ENCODE peak calls at places on chromosome X, in eight cellular contexts. M is foreskin fibroblast, E is tibial nerve, A is HCT116, H is fibroblast of the aortic adventitia, N is neural crest cell, B is endothelial cell, F is ovary. L is an unnamed sample.

GRCh38 chrX:10072786-10073568 is 83.8 kb upstream of the CLCN4 start:
- DNase-seq in M (no peak), E (no peak), N (no peak), H (no peak), B (no peak), A (no peak), F (no peak), L (no peak)

GRCh38 chrX:110409925-110410324 is 51.3 kb downstream of the RTL9 start:
- DNase-seq in E (no peak), M (peak; percentile 70), H (peak; percentile 42), F (no peak), B (no peak), N (no peak), A (no peak), L (peak; percentile 54)

GRCh38 chrX:19030805-19031204 is 46.9 kb upstream of the PHKA2 start:
- DNase-seq in F (no peak), B (no peak), E (no peak), A (no peak), M (no peak), H (no peak), N (no peak), L (no peak)

GRCh38 chrX:24259544-24260240 is 54.2 kb downstream of the SUPT20HL2 start:
- DNase-seq in A (peak; percentile 50), H (peak; percentile 88), N (peak; percentile 31), E (no peak), M (peak; percentile 57), F (no peak), B (peak; percentile 15), L (peak; percentile 81)

GRCh38 chrX:134460005-134460860 is at the start of gene HPRT1:
- DNase-seq in H (peak; percentile 64), A (peak; percentile 38), B (peak; percentile 64), F (peak; percentile 81), M (peak; percentile 68), E (peak; percentile 54), N (peak; percentile 60), L (peak; percentile 67)

GRCh38 chrX:17559728-17560379 is 177.4 kb upstream of the SCML1 start:
- DNase-seq in E (no peak), B (no peak), M (peak; percentile 83), F (no peak), H (peak; percentile 91), A (peak; percentile 42), N (no peak), L (peak; percentile 82)

GRCh38 chrX:50988649-50989048 is 78.1 kb downstream of the BMP15 start:
- DNase-seq in B (peak; percentile 25), A (no peak), H (peak; percentile 41), F (no peak), M (peak; percentile 4), N (peak; percentile 26), E (no peak), L (peak; percentile 62)

GRCh38 chrX:114581528-114582263 is 2.2 kb upstream of the HTR2C start:
- DNase-seq in M (no peak), A (no peak), E (no peak), F (no peak), H (no peak), N (no peak), B (peak; percentile 12), L (no peak)

GRCh38 chrX:68599256-68600152 is 48.0 kb upstream of the STARD8 start:
- DNase-seq in H (peak; percentile 21), B (no peak), N (no peak), E (no peak), A (no peak), F (no peak), M (no peak), L (peak; percentile 18)

GRCh38 chrX:129000018-129000417 is 523.3 kb downstream of the SMARCA1 start:
- DNase-seq in B (no peak), E (no peak), A (no peak), M (no peak), F (no peak), N (no peak), H (no peak), L (no peak)

GRCh38 chrX:149950681-149951080 is 12.4 kb upstream of the EOLA2 start:
- DNase-seq in A (peak; percentile 45), N (peak; percentile 8), E (no peak), B (no peak), M (peak; percentile 56), F (no peak), H (peak; percentile 73), L (peak; percentile 65)

GRCh38 chrX:43973249-43973672 is at the start of gene NDP:
- DNase-seq in E (no peak), M (no peak), N (no peak), H (no peak), F (no peak), B (no peak), A (no peak), L (no peak)

GRCh38 chrX:67781132-67781531 is 237.3 kb downstream of the AR start:
- DNase-seq in B (no peak), E (no peak), M (peak; percentile 37), A (no peak), H (no peak), N (no peak), F (peak; percentile 14), L (no peak)

GRCh38 chrX:47595701-47596655 is 13.7 kb downstream of the TIMP1 start:
- DNase-seq in M (peak; percentile 63), N (no peak), E (no peak), B (no peak), H (peak; percentile 93), F (no peak), A (no peak), L (peak; percentile 70)

GRCh38 chrX:105609530-105609929 is 212.8 kb upstream of the NRK start:
- DNase-seq in H (no peak), F (no peak), N (no peak), A (no peak), B (no peak), M (no peak), E (no peak), L (no peak)

GRCh38 chrX:7164174-7164573 is 16.2 kb upstream of the PUDP start:
- DNase-seq in B (no peak), N (no peak), H (no peak), E (no peak), M (no peak), F (no peak), A (no peak), L (no peak)
- TF ChIP-seq CTCF in B (no peak), N (no peak), H (no peak), E (no peak), M (no peak), F (no peak), A (no peak), L (no peak)

DNA sequence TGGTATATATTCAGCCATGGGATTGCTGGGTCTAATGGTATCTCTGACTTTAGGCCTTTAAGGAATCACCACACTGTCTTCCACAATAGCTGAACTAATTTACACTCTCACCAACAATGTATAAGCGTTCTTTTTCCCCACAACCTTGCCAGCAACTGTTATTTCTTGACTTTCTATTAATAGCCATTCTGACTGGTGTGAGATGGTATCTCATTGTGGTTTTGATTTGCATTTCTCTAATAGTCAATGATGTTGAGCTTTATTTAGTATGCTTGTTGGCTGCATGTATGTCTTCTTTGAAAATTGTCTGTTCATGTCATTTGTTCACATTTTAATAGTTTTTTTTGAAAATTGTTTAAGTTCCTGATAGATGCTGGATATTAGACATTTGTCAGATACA is 235.2 kb downstream of the HEPH start:
- DNase-seq in A (no peak), F (no peak), E (no peak), B (no peak), N (no peak), H (no peak), M (no peak), L (no peak)
- TF ChIP-seq CTCF in A (no peak), F (no peak), E (no peak), B (no peak), N (no peak), H (no peak), M (no peak), L (no peak)

GRCh38 chrX:34918856-34919255 is 23.7 kb upstream of the FAM47B start:
- DNase-seq in F (no peak), A (no peak), N (peak; percentile 2), H (peak; percentile 81), E (no peak), M (peak; percentile 30), B (peak; percentile 23), L (peak; percentile 58)
- TF ChIP-seq CTCF in F (no peak), A (no peak), N (peak; percentile 57), H (peak; percentile 53), E (no peak), M (peak; percentile 16), B (peak; percentile 30), L (peak; percentile 28)

GRCh38 chrX:117989512-117989911 is 127.1 kb downstream of the KLHL13 start:
- DNase-seq in A (no peak), B (no peak), M (no peak), H (no peak), E (no peak), N (no peak), F (no peak), L (no peak)

GRCh38 chrX:117990438-117990837 is 126.2 kb downstream of the KLHL13 start:
- DNase-seq in M (no peak), N (no peak), B (no peak), H (no peak), F (no peak), A (no peak), E (no peak), L (peak; percentile 27)

GRCh38 chrX:117982702-117983392 is 133.8 kb downstream of the KLHL13 start:
- DNase-seq in F (no peak), N (no peak), B (no peak), H (no peak), E (no peak), A (no peak), M (no peak), L (no peak)

GRCh38 chrX:117987376-117987775 is 129.2 kb downstream of the KLHL13 start:
- DNase-seq in F (no peak), N (no peak), E (no peak), B (no peak), A (no peak), M (no peak), H (no peak), L (no peak)

GRCh38 chrX:117985241-117985640 is 131.4 kb downstream of the KLHL13 start:
- DNase-seq in E (no peak), F (no peak), B (peak; percentile 22), A (no peak), N (no peak), M (no peak), H (no peak), L (no peak)
- TF ChIP-seq CTCF in E (no peak), F (no peak), B (no peak), A (no peak), N (peak; percentile 31), M (no peak), H (no peak), L (no peak)

GRCh38 chrX:100635989-100636320 is 651 bp downstream of the TSPAN6 start:
- DNase-seq in H (no peak), A (no peak), E (no peak), M (no peak), B (no peak), F (no peak), N (no peak), L (no peak)
- TF ChIP-seq CTCF in H (no peak), A (no peak), E (no peak), M (no peak), B (no peak), F (no peak), N (no peak), L (no peak)